ENCODE peak calls at places on chromosomes 7 and 10, in five cellular contexts. S is endothelial cell of umbilical vein, G is H9, M is GM23248, O is lower lobe of right lung. P is an unnamed sample. For H3K9me3 and H3K4me1, the result is how much of the 10 kb centered on the place peaks cover.

GRCh38 chr10:103661198-103661950 is 167.9 kb downstream of the NEURL1 start:
- DNase-seq in S (no peak), G (peak), O (peak), M (peak), P (peak)

GRCh38 chr7:129454249-129454551 is 20.0 kb downstream of the STRIP2 start:
- DNase-seq in M (no peak), G (peak), O (no peak), S (no peak), P (no peak)

GRCh38 chr10:51765284-51765971 is 66.0 kb upstream of the CSTF2T start:
- DNase-seq in S (no peak), M (no peak), O (no peak), G (no peak), P (no peak)

GRCh38 chr7:295155-296154 is 5.5 kb downstream of the FOXL3 start:
- DNase-seq in S (no peak), G (peak), M (no peak), O (no peak), P (no peak)

GRCh38 chr10:72328045-72328828 is 26.5 kb downstream of the DNAJB12 start:
- DNase-seq in M (peak), S (peak), G (peak), O (no peak), P (peak)

GRCh38 chr10:52228556-52228955 is 85.5 kb upstream of the DKK1 start:
- DNase-seq in S (no peak), O (no peak), M (no peak), G (no peak), P (no peak)

GRCh38 chr7:71239517-71239916 is 107.6 kb downstream of the GALNT17 start:
- DNase-seq in S (no peak), M (no peak), O (no peak), G (no peak), P (no peak)

GRCh38 chr7:47559306-47560220 is 22.3 kb downstream of the TNS3 start:
- DNase-seq in M (no peak), G (no peak), S (no peak), O (no peak), P (no peak)

GRCh38 chr10:19815478-19816419 is 483 bp upstream of the PLXDC2 start:
- DNase-seq in S (no peak), M (peak), G (peak), O (peak), P (peak)

GRCh38 chr7:77657427-77658331 is 38.6 kb upstream of the RSBN1L start:
- DNase-seq in G (no peak), O (no peak), S (peak), M (peak), P (no peak)

GRCh38 chr10:78604721-78605120 is 464.0 kb upstream of the ZMIZ1 start:
- DNase-seq in G (peak), O (no peak), M (no peak), S (no peak), P (no peak)

GRCh38 chr7:101220295-101220694 is 2.3 kb downstream of the ZNHIT1 start:
- DNase-seq in O (no peak), S (no peak), M (no peak), G (no peak), P (no peak)

GRCh38 chr10:92839191-92840085 is 8.9 kb upstream of the EXOC6 start:
- DNase-seq in G (peak), M (peak), O (peak), S (peak), P (peak)

GRCh38 chr10:71837085-71837827 is 13.8 kb downstream of the PSAP start:
- DNase-seq in M (no peak), S (no peak), O (no peak), G (peak), P (no peak)

GRCh38 chr10:11401314-11402222 is 209.9 kb downstream of the USP6NL start:
- DNase-seq in M (no peak), G (no peak), S (no peak), O (no peak), P (no peak)

GRCh38 chr10:114709966-114710365 is 51.9 kb upstream of the ABLIM1 start:
- DNase-seq in G (no peak), O (no peak), M (peak), S (no peak), P (no peak)

GRCh38 chr10:71419002-71419540 is 22.4 kb downstream of the CDH23 start:
- DNase-seq in S (no peak), G (no peak), O (no peak), M (no peak), P (no peak)

GRCh38 chr7:25845341-25845923 is 306.6 kb upstream of the NFE2L3 start:
- DNase-seq in M (no peak), G (no peak), O (no peak), S (no peak), P (no peak)

GRCh38 chr7:25844109-25844915 is 307.7 kb upstream of the NFE2L3 start:
- DNase-seq in S (peak), G (no peak), O (no peak), M (peak), P (no peak)

GRCh38 chr7:25849361-25850184 is 302.4 kb upstream of the NFE2L3 start:
- DNase-seq in M (peak), G (no peak), O (no peak), S (peak), P (peak)

GRCh38 chr7:25846722-25847121 is 305.3 kb upstream of the NFE2L3 start:
- DNase-seq in M (peak), S (peak), O (no peak), G (no peak), P (peak)

GRCh38 chr7:25847331-25848070 is 304.5 kb upstream of the NFE2L3 start:
- DNase-seq in O (no peak), G (no peak), M (peak), S (peak), P (no peak)
- H3K27ac ChIP-seq in O (peak), G (no peak), M (peak), S (no peak), P (peak)

GRCh38 chr7:158407581-158408331 is 179.9 kb downstream of the PTPRN2 start:
- DNase-seq in O (no peak), M (peak), G (no peak), S (no peak), P (no peak)
- H3K9me3 ChIP-seq in O (under half), M (under half), G (under half), S (under half), P (under half)

GRCh38 chr10:113047963-113048781 is 98.1 kb downstream of the TCF7L2 start:
- DNase-seq in G (no peak), S (no peak), M (no peak), O (no peak), P (no peak)
- H3K4me1 ChIP-seq in G (under half), S (under half), M (half or more), O (under half), P (under half)

GRCh38 chr10:50585921-50586739 is 37.6 kb downstream of the SGMS1 start:
- DNase-seq in G (no peak), S (peak), M (peak), O (no peak), P (no peak)
- H3K27ac ChIP-seq in G (no peak), S (no peak), M (peak), O (no peak), P (no peak)

GRCh38 chr7:158229945-158230344 is 357.7 kb downstream of the PTPRN2 start:
- DNase-seq in M (no peak), O (no peak), S (no peak), G (no peak), P (no peak)
- H3K9me3 ChIP-seq in M (under half), O (under half), S (under half), G (under half), P (under half)

DNA sequence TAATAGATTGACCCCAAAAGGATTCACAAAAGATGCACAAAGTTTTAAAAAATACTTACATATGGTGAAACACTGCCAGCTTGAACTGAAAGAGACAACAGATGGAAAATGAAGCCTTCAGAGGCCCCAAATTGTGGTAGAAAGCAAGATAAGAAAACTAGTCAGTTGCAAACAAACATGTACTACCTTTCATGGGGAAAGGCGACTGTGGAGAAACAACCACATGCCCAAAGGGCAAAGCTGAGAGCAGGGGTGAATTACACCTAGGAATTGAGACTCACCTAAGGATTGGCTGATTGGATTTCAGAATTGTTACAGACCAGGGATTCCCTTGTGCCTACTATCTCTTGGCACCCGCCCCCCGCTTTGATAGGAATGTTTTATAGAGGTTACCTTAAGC is 13.1 kb downstream of the EPC1 start:
- DNase-seq in O (no peak), S (no peak), G (no peak), M (no peak), P (no peak)
- H3K4me1 ChIP-seq in O (half or more), S (under half), G (under half), M (under half), P (under half)

DNA sequence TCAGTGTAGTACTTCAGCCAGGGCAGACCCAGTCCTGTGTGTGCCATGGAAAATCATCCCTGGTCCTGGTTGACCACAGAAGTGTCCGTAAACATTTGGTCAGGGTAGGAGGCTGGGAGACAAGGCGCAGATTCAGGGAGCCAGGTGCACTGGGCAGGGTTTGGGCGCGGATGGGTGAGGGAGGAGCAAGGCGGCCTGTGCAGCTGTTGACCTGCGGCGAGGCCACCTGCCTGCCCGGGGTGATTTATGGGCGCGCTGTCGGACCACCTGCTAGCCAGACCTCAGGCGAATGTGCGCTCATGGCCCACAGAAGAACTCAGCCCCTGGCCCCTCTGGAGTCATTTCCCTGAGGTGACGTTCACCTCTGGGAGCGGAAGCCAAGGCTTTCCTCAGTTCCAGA is 6.6 kb downstream of the SFRP5 start:
- DNase-seq in S (no peak), G (no peak), O (no peak), M (no peak), P (no peak)
- H3K27ac ChIP-seq in S (no peak), G (no peak), O (no peak), M (no peak), P (no peak)

GRCh38 chr7:15481127-15481526 is 80.7 kb downstream of the AGMO start:
- DNase-seq in G (no peak), M (peak), O (no peak), S (no peak), P (no peak)

GRCh38 chr7:15489383-15489782 is 72.4 kb downstream of the AGMO start:
- DNase-seq in M (no peak), S (peak), G (no peak), O (no peak), P (no peak)

GRCh38 chr7:15490261-15490660 is 71.6 kb downstream of the AGMO start:
- DNase-seq in M (no peak), G (no peak), S (no peak), O (no peak), P (no peak)

DNA sequence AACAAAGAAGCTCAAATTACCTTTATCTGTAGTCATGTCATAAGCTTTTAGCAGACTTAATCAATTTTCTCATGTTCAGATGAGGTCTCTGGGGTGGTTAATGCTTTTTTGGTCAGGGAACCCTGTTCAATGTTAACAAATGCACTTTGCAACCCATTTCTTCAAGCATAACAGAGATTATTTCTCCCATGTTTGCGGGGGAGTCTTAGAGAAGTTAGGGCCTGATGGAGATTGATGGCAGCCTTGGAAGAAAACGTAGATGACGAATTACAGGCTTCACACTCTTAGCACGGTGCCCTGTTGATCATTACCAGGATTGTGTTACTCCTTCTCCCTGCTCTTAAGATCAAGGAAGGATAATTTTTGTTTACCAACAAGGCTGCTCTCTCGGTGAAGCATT is 76.4 kb downstream of the AGMO start:
- DNase-seq in M (no peak), G (no peak), S (no peak), O (no peak), P (no peak)
- H3K9me3 ChIP-seq in M (under half), G (under half), S (under half), O (under half), P (under half)

DNA sequence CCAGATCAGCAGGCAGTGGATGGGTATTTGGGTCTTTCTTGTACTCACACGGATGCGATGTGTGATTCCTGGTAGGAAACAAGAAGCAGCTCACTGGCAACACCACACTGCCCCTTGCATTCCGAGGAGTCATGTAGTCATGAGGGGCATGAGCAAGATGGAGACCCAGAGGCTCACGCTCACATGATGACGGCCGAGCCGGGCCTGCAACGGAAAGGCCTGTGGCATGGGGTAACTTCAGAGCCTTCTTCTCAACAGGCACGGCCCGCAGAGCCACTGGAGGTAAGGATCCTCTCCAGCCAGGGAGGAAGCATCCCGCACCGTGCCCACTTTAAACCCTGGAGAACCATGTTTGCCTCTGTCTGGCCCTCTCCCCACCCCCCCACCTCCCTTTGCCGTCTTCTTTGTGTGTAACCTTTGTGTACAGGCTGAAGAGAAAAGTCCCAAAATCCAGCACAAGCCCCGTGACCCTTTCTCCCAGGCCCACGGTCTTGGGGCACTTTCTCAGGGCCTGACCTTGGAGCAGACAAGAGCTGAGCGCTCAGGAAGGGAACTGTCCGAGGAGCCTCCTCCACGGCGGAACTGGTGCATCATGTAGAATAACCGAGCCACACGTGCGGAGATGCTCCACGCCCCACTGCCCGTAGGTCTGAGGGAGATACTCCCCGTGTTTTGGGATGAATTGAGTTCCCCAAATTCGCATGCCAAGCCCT is 516.4 kb downstream of the DNAJB6 start:
- DNase-seq in G (no peak), O (no peak), S (no peak), M (no peak), P (no peak)
- H3K4me1 ChIP-seq in G (under half), O (under half), S (under half), M (under half), P (under half)

P was measured in right cardiac atrium.